ENCODE peak calls at places on chromosomes 16 and 17, in seven cellular contexts. F is substantia nigra, W is uterus, I is tibial nerve, J is stomach, Y is IMR-90, E is cardiac muscle cell. P is an unnamed sample.

GRCh38 chr16:4917117-4917516 is 19.8 kb downstream of the PPL start:
- DNase-seq in F (no peak), W (no peak), I (no peak), J (no peak), Y (peak), E (no peak), P (no peak)

GRCh38 chr17:20086416-20087074 is 77.4 kb downstream of the SPECC1 start:
- DNase-seq in F (no peak), W (no peak), I (no peak), J (no peak), Y (no peak), E (no peak), P (no peak)

GRCh38 chr17:83133302-83134121 is 54.1 kb downstream of the METRNL start:
- DNase-seq in F (no peak), W (no peak), I (no peak), J (no peak), Y (no peak), E (no peak), P (peak)

GRCh38 chr17:2794116-2794803 is 2.0 kb upstream of the RAP1GAP2 start:
- DNase-seq in F (no peak), W (no peak), I (no peak), J (no peak), Y (no peak), E (no peak), P (no peak)

GRCh38 chr16:85593503-85594195 is 19.5 kb upstream of the GSE1 start:
- DNase-seq in F (no peak), W (no peak), I (no peak), J (no peak), Y (no peak), E (no peak), P (no peak)

GRCh38 chr17:67511012-67511411 is 133.9 kb downstream of the PITPNC1 start:
- DNase-seq in F (no peak), W (no peak), I (no peak), J (no peak), Y (no peak), E (no peak), P (no peak)

GRCh38 chr17:80842456-80843053 is 149.1 kb upstream of the CHMP6 start:
- DNase-seq in F (no peak), W (no peak), I (no peak), J (no peak), Y (no peak), E (no peak), P (no peak)

GRCh38 chr17:74449773-74450172 is 16.7 kb upstream of the CD300A start:
- DNase-seq in F (no peak), W (no peak), I (no peak), J (peak), Y (no peak), E (no peak), P (no peak)

GRCh38 chr17:62187681-62188080 is 122.6 kb upstream of the MED13 start:
- DNase-seq in F (no peak), W (no peak), I (no peak), J (no peak), Y (peak), E (no peak), P (no peak)

GRCh38 chr16:1271380-1271749 is 15.5 kb downstream of the TPSD1 start:
- DNase-seq in F (no peak), W (no peak), I (no peak), J (no peak), Y (no peak), E (no peak), P (peak)

GRCh38 chr17:16383216-16383615 is 2.3 kb downstream of the UBB start:
- DNase-seq in F (no peak), W (no peak), I (no peak), J (no peak), Y (no peak), E (no peak), P (no peak)

GRCh38 chr17:35991075-35991474 is 4.5 kb upstream of the CCL14 start:
- DNase-seq in F (no peak), W (no peak), I (no peak), J (no peak), Y (no peak), E (no peak), P (no peak)

GRCh38 chr17:40122944-40123810 is 1.4 kb downstream of the MSL1 start:
- DNase-seq in F (peak), W (peak), I (peak), J (no peak), Y (peak), E (peak), P (peak)

GRCh38 chr17:43917348-43918025 is 10.2 kb upstream of the MPP2 start:
- DNase-seq in F (no peak), W (no peak), I (peak), J (peak), Y (peak), E (peak), P (peak)

GRCh38 chr16:48365601-48366164 is 19.5 kb downstream of the SIAH1 start:
- DNase-seq in F (peak), W (peak), I (peak), J (peak), Y (peak), E (peak), P (peak)

GRCh38 chr17:71922439-71922838 is 198.4 kb upstream of the SOX9 start:
- DNase-seq in F (no peak), W (no peak), I (no peak), J (no peak), Y (peak), E (no peak), P (no peak)

GRCh38 chr16:10741844-10742243 is 1.8 kb upstream of the NUBP1 start:
- DNase-seq in F (no peak), W (no peak), I (no peak), J (peak), Y (peak), E (no peak), P (peak)

GRCh38 chr17:41403409-41404023 is 6.1 kb upstream of the KRT31 start:
- DNase-seq in F (no peak), W (no peak), I (no peak), J (no peak), Y (no peak), E (no peak), P (no peak)

GRCh38 chr17:41406205-41406604 is 8.8 kb upstream of the KRT31 start:
- DNase-seq in F (no peak), W (no peak), I (no peak), J (no peak), Y (no peak), E (no peak), P (no peak)

GRCh38 chr17:41397003-41397665 is at the start of gene KRT31:
- DNase-seq in F (no peak), W (no peak), I (no peak), J (no peak), Y (no peak), E (no peak), P (no peak)

GRCh38 chr17:41404024-41404651 is 6.7 kb upstream of the KRT31 start:
- DNase-seq in F (no peak), W (peak), I (no peak), J (no peak), Y (peak), E (no peak), P (no peak)

DNA sequence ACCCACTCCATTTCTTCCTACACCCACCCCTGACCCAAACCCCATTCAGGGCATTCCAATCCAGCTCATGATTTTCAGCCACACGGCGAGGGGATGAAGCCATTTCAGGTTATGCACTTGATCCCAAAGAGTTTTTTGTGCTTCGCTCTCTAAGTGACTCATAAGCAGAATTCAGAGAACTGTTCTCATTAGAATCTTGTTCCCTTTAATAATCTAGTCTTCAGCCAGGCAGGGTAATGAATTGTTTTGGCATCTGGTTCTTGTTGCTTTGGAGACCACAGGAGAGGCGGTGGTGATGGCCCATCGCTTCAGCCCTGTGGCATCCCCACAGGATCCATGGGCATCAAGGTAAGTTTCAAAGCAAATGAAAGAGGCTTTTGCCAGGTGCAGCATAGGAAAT is 4.8 kb upstream of the KRT31 start:
- DNase-seq in F (no peak), W (no peak), I (no peak), J (no peak), Y (peak), E (no peak), P (no peak)
- H3K27ac ChIP-seq in F (no peak), W (no peak), I (no peak), J (no peak), Y (no peak), E (no peak), P (no peak)

GRCh38 chr16:55563797-55564196 is 2.7 kb upstream of the CAPNS2 start:
- DNase-seq in F (no peak), W (no peak), I (no peak), J (no peak), Y (no peak), E (no peak), P (no peak)
- H3K27ac ChIP-seq in F (no peak), W (no peak), I (no peak), J (no peak), Y (no peak), E (no peak), P (no peak)

DNA sequence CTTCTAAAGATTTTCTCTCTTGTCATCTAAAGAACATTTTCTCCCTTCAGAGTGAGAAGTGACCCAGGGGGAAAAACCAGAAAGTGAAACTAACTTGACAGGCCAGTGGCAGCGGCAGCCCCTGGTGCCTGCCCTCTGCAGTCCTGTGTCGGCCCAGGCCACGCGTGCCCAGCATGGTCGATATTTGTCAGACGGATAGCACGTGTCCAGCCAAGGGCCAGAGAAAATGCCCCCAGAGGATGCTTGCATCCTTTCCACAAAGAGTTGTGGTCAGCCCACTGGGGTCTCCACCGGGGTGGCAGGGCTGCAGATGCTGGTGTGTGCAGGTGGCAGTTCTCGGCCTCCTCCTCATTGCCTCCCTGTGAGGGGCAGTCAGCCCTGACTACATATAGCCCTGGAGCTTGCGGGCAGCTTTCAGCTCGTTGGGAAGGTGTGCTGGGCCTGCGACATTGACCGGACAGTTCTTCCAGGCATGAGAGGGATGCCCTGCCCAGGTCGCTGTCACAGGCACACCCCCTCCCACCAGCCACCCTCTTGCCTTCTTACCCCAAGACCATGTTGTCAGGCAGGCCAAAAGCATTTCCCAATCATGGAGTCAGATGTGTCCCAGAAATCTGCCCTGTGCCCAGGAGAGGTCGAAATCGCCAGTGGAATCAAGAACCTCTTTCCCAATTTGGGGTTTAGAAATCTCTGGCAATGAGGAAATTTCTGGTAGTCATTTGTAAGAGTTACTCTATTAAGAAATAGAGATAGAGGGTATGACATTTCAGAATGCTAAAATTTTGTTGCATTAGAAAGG is 176.9 kb downstream of the RAB11FIP4 start:
- DNase-seq in F (no peak), W (peak), I (peak), J (no peak), Y (no peak), E (no peak), P (no peak)
- H3K27ac ChIP-seq in F (no peak), W (peak), I (peak), J (peak), Y (peak), E (no peak), P (peak)

GRCh38 chr17:28763137-28763799 is 19.5 kb downstream of the TRAF4 start:
- DNase-seq in F (no peak), W (no peak), I (no peak), J (no peak), Y (no peak), E (no peak), P (no peak)

GRCh38 chr17:28758411-28759121 is 14.8 kb downstream of the TRAF4 start:
- DNase-seq in F (no peak), W (no peak), I (no peak), J (no peak), Y (no peak), E (no peak), P (no peak)

GRCh38 chr17:28760987-28761562 is 17.3 kb downstream of the TRAF4 start:
- DNase-seq in F (no peak), W (peak), I (peak), J (peak), Y (peak), E (no peak), P (no peak)

GRCh38 chr17:28759296-28759865 is 15.6 kb downstream of the TRAF4 start:
- DNase-seq in F (no peak), W (no peak), I (no peak), J (no peak), Y (no peak), E (no peak), P (no peak)

DNA sequence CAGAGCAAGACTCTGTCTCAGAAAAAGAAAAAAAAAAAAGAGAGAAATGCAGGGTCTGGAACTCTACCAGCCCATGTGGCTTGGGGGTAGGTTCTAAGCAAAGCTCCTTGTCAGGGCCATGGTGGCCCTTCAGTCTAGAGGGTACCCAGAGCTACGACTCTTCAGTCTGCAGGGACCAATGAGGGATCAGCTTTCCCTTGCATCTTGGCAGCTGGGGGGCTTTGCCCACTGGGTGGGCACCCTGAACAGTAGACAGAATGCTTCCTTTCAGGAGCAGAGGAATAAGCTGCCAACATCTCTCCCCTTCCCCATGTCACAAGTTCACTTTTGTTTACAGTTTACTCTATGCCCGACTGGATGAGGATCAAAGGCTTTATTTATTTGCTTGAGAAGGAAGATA is 16.8 kb downstream of the TRAF4 start:
- DNase-seq in F (no peak), W (no peak), I (no peak), J (no peak), Y (no peak), E (no peak), P (no peak)
- H3K27ac ChIP-seq in F (peak), W (no peak), I (no peak), J (peak), Y (no peak), E (no peak), P (no peak)

DNA sequence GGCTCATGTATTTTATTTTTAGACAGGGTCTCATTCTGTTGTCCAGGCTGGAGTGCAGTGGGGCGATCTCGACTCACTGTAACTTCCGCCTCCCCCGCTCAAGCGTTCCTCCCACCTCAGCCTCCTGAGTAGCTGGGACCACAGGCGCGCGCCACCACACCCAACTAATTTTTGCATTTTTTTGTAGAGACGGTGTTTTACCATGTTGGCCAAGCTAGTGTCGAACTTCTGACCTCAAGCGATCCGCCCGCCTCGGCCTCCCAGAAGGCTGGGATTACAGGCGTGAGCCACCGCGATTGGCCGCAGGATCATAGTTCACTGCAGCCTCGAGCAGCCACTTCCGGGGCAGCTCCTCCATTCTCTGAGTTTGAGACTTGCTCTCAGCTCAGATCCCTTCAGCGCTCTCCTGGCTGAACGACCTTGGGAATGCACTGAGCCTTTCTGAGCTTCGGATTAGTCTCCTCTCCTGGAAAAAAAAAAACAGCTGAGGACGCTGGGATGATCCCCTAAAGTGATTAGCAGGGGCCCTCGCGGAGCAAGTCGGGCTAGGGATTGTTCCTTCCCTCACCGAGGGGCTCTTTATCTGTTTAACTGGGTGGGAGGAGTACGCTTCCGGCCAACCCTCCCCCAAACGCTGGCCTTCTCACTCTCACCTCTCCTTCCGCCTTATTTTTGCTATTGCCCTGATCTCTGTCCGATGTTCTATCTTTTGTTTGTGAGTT is 1.1 kb upstream of the PKMYT1 start:
- DNase-seq in F (no peak), W (no peak), I (no peak), J (no peak), Y (no peak), E (peak), P (peak)
- H3K27ac ChIP-seq in F (no peak), W (no peak), I (no peak), J (no peak), Y (no peak), E (peak), P (no peak)

DNA sequence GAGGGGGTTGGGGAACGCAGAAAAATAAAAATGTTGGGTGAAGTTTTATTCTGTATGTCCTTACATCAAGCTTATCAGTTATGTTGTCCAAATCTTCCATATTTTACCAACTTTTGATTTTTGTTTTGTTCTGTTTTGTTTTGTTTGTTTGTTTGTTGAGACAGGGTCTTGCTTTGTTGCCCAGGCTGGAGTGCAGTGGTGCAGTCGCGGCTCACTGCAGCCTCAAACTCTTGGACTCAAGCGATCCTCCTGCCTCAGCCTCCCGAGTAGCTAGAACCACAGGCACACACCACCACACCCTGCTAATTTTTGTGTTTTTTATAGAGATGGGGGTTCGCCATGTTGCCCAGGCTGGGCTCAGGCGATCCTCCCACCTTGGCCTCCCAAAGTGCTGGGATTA is 20.8 kb downstream of the ZNRF1 start:
- DNase-seq in F (no peak), W (no peak), I (no peak), J (no peak), Y (no peak), E (no peak), P (no peak)
- H3K27ac ChIP-seq in F (no peak), W (no peak), I (no peak), J (no peak), Y (no peak), E (no peak), P (no peak)

GRCh38 chr16:75111514-75112280 is 4.9 kb downstream of the LDHD start:
- DNase-seq in F (no peak), W (peak), I (no peak), J (no peak), Y (no peak), E (no peak), P (no peak)
- H3K27ac ChIP-seq in F (peak), W (peak), I (peak), J (peak), Y (no peak), E (peak), P (no peak)